ENCODE peak calls at places on chromosomes 11 and 22, in seven cellular contexts. V, C, L, P, E, H and S are unnamed samples.

GRCh38 chr11:102317099-102317767 is at the start of gene BIRC3:
- DNase-seq in V (peak; percentile 91), C (peak; percentile 90), L (peak; percentile 90), P (peak; percentile 96), E (peak; percentile 89), H (peak; percentile 92), S (peak; percentile 30)

GRCh38 chr11:118792642-118793124 is 1.7 kb upstream of the DDX6 start:
- DNase-seq in V (peak; percentile 91), C (peak; percentile 68), L (no peak), P (peak; percentile 84), E (peak; percentile 84), H (peak; percentile 91), S (no peak)

GRCh38 chr11:113729456-113729855 is 23.3 kb upstream of the TMPRSS5 start:
- DNase-seq in V (no peak), C (no peak), L (no peak), P (no peak), E (no peak), H (no peak), S (peak; percentile 8)

GRCh38 chr22:40177738-40178416 is at the start of gene TNRC6B:
- DNase-seq in V (peak; percentile 95), C (peak; percentile 72), L (no peak), P (peak; percentile 76), E (peak; percentile 81), H (peak; percentile 88), S (peak; percentile 14)

GRCh38 chr11:11440149-11440548 is 87.1 kb upstream of the CSNK2A3 start:
- DNase-seq in V (no peak), C (no peak), L (no peak), P (no peak), E (no peak), H (no peak), S (no peak)

GRCh38 chr11:110776091-110776490 is 63.9 kb upstream of the ARHGAP20 start:
- DNase-seq in V (no peak), C (no peak), L (no peak), P (no peak), E (no peak), H (no peak), S (no peak)

GRCh38 chr22:29883831-29884139 is 811 bp downstream of the MTMR3 start:
- DNase-seq in V (no peak), C (no peak), L (no peak), P (no peak), E (no peak), H (no peak), S (no peak)

GRCh38 chr11:1232328-1233321 is 9.8 kb downstream of the MUC5B start:
- DNase-seq in V (no peak), C (no peak), L (peak; percentile 45), P (peak; percentile 63), E (peak; percentile 5), H (peak; percentile 50), S (no peak)

GRCh38 chr11:14386895-14387480 is 28.0 kb upstream of the RRAS2 start:
- DNase-seq in V (no peak), C (no peak), L (no peak), P (no peak), E (no peak), H (no peak), S (no peak)

GRCh38 chr22:47173535-47174021 is 411.1 kb downstream of the TBC1D22A start:
- DNase-seq in V (no peak), C (no peak), L (no peak), P (peak; percentile 64), E (no peak), H (peak; percentile 48), S (no peak)

GRCh38 chr11:124793466-124794278 is 6.5 kb downstream of the MSANTD2 start:
- DNase-seq in V (peak; percentile 43), C (no peak), L (no peak), P (no peak), E (peak; percentile 32), H (no peak), S (no peak)

GRCh38 chr11:116312560-116313340 is 460.0 kb downstream of the BUD13 start:
- DNase-seq in V (no peak), C (peak; percentile 82), L (peak; percentile 71), P (peak; percentile 83), E (peak; percentile 90), H (peak; percentile 93), S (no peak)

GRCh38 chr11:103871923-103872551 is 164.4 kb upstream of the DDI1 start:
- DNase-seq in V (no peak), C (no peak), L (no peak), P (no peak), E (no peak), H (no peak), S (no peak)

GRCh38 chr11:124950606-124951330 is 3.2 kb upstream of the CCDC15 start:
- DNase-seq in V (no peak), C (no peak), L (no peak), P (no peak), E (no peak), H (no peak), S (no peak)

GRCh38 chr11:22192642-22193347 is at the start of gene ANO5:
- DNase-seq in V (no peak), C (peak; percentile 78), L (peak; percentile 84), P (peak; percentile 78), E (peak; percentile 89), H (peak; percentile 81), S (no peak)

GRCh38 chr11:134282121-134283045 is 6.2 kb downstream of the GLB1L3 start:
- DNase-seq in V (no peak), C (peak; percentile 55), L (no peak), P (no peak), E (no peak), H (no peak), S (no peak)

GRCh38 chr11:112499153-112499907 is 238.7 kb upstream of the PLET1 start:
- DNase-seq in V (no peak), C (no peak), L (no peak), P (no peak), E (no peak), H (no peak), S (no peak)

GRCh38 chr11:73366953-73367352 is 9.2 kb upstream of the RELT start:
- DNase-seq in V (no peak), C (no peak), L (no peak), P (no peak), E (no peak), H (no peak), S (no peak)

GRCh38 chr11:95282337-95282751 is 51.3 kb upstream of the SESN3 start:
- DNase-seq in V (no peak), C (no peak), L (peak; percentile 54), P (no peak), E (no peak), H (peak; percentile 74), S (no peak)
- TF ChIP-seq POLR2A in V (no peak), C (no peak), L (no peak), P (no peak), E (no peak), H (no peak), S (no peak)

GRCh38 chr22:23716811-23717801 is 26.3 kb downstream of the RGL4 start:
- DNase-seq in V (peak; percentile 75), C (peak; percentile 87), L (peak; percentile 89), P (peak; percentile 96), E (peak; percentile 87), H (peak; percentile 93), S (peak; percentile 72)
- TF ChIP-seq POLR2A in V (peak; percentile 86), C (peak; percentile 25), L (peak; percentile 90), P (no peak), E (peak; percentile 81), H (peak; percentile 47), S (peak; percentile 81)

GRCh38 chr22:42938449-42938848 is 76.5 kb downstream of the PACSIN2 start:
- DNase-seq in V (no peak), C (no peak), L (no peak), P (no peak), E (no peak), H (no peak), S (no peak)

GRCh38 chr22:42938976-42939375 is 76.0 kb downstream of the PACSIN2 start:
- DNase-seq in V (no peak), C (no peak), L (no peak), P (no peak), E (peak; percentile 61), H (no peak), S (no peak)

GRCh38 chr22:42939941-42940653 is 74.9 kb downstream of the PACSIN2 start:
- DNase-seq in V (peak; percentile 78), C (peak; percentile 69), L (no peak), P (no peak), E (peak; percentile 88), H (no peak), S (peak; percentile 51)

GRCh38 chr22:42939451-42939881 is 75.5 kb downstream of the PACSIN2 start:
- DNase-seq in V (no peak), C (no peak), L (no peak), P (no peak), E (no peak), H (no peak), S (no peak)

DNA sequence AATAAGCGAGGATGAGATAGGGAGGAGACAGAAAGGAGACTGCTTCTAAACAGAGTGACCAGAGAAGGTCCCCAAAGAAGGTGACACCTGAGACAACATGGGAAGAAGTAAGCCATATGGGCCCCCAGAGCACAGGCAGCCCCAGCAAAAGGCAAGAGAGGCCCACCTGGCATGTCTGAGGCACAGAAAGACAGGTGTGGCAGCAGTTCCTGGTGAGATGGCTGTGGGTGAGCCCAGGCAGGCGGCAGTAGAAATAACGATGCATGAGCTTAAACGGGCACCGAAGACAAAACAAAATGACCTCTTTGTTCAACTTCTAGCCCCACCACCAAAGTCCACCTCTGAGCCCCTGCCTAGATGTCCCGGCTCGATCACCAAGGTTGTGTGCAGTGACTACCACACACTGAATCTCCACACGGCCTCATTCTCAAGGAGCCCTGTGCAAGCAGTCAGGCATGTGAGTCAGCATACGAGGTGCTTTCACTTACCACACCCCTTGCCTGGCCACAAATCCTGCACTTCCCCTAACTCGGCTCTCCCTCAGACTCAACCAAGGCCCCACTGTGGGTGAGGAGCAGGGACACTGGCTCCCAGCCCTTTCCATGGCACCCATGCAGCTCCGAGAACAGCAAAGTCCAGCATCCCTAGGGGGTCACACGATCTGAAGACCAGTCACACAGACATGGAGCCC is 77.6 kb downstream of the PACSIN2 start:
- DNase-seq in V (peak; percentile 56), C (peak; percentile 74), L (peak; percentile 67), P (peak; percentile 88), E (peak; percentile 59), H (peak; percentile 81), S (peak; percentile 57)
- TF ChIP-seq POLR2A in V (no peak), C (no peak), L (peak; percentile 22), P (no peak), E (no peak), H (no peak), S (no peak)

GRCh38 chr11:64304032-64304315 is 1.4 kb upstream of the ESRRA start:
- DNase-seq in V (no peak), C (no peak), L (no peak), P (no peak), E (no peak), H (peak; percentile 66), S (no peak)

GRCh38 chr11:64305075-64305690 is at the start of gene ESRRA:
- DNase-seq in V (peak; percentile 96), C (peak; percentile 100), L (peak; percentile 100), P (peak; percentile 100), E (peak; percentile 100), H (peak; percentile 100), S (peak; percentile 95)

GRCh38 chr11:64303109-64304031 is 2.0 kb upstream of the ESRRA start:
- DNase-seq in V (no peak), C (no peak), L (peak; percentile 48), P (no peak), E (no peak), H (no peak), S (no peak)

GRCh38 chr11:64305691-64306562 is 603 bp downstream of the ESRRA start:
- DNase-seq in V (peak; percentile 39), C (peak; percentile 89), L (peak; percentile 87), P (peak; percentile 95), E (peak; percentile 85), H (peak; percentile 85), S (no peak)

GRCh38 chr11:64304316-64305072 is 830 bp upstream of the ESRRA start:
- DNase-seq in V (peak; percentile 80), C (peak; percentile 97), L (peak; percentile 96), P (peak; percentile 98), E (peak; percentile 96), H (peak; percentile 97), S (peak; percentile 95)
- TF ChIP-seq POLR2A in V (peak; percentile 70), C (no peak), L (peak; percentile 44), P (no peak), E (no peak), H (no peak), S (no peak)